ENCODE peak calls at places on chromosomes 2 and 18, in six cellular contexts. L, C, B, H, W and T are unnamed samples.

GRCh38 chr18:48623468-48624220 is 84.8 kb downstream of the CTIF start:
- DNase-seq in B (peak; percentile 96), L (peak; percentile 88), H (peak; percentile 70), W (no peak), C (no peak), T (no peak)

GRCh38 chr18:64073956-64074355 is 74.9 kb downstream of the LINC00305 start:
- DNase-seq in C (no peak), H (no peak), B (no peak), L (no peak), W (no peak), T (no peak)

GRCh38 chr2:166180951-166181812 is 53.4 kb upstream of the SCN1A start:
- DNase-seq in W (no peak), C (peak; percentile 72), B (peak; percentile 79), L (peak; percentile 56), H (peak; percentile 43), T (peak; percentile 51)

GRCh38 chr18:30486856-30487255 is 555.7 kb downstream of the DSC3 start:
- DNase-seq in W (no peak), C (no peak), H (no peak), B (no peak), L (no peak), T (no peak)

GRCh38 chr18:62069556-62069955 is 117.3 kb downstream of the PIGN start:
- DNase-seq in C (no peak), L (peak; percentile 35), W (no peak), H (peak; percentile 32), B (no peak), T (no peak)

GRCh38 chr2:100046961-100047950 is 95.1 kb downstream of the AFF3 start:
- DNase-seq in C (no peak), L (peak; percentile 32), H (peak; percentile 79), W (no peak), B (no peak), T (no peak)

GRCh38 chr18:74139888-74140287 is 7.7 kb downstream of the FBXO15 start:
- DNase-seq in H (peak; percentile 74), C (no peak), L (peak; percentile 87), W (no peak), B (no peak), T (no peak)

GRCh38 chr18:70243545-70243944 is 38.1 kb upstream of the RTTN start:
- DNase-seq in W (no peak), H (no peak), L (no peak), B (no peak), C (no peak), T (no peak)

GRCh38 chr2:595831-596592 is 81.2 kb downstream of the TMEM18 start:
- DNase-seq in L (no peak), H (no peak), B (no peak), C (no peak), W (no peak), T (no peak)

GRCh38 chr2:27977623-27978312 is 87.2 kb downstream of the BABAM2 start:
- DNase-seq in B (peak; percentile 77), W (no peak), L (peak; percentile 96), H (peak; percentile 81), C (no peak), T (no peak)

GRCh38 chr2:56230171-56230570 is 46.4 kb downstream of the CCDC85A start:
- DNase-seq in L (peak; percentile 0), B (no peak), C (no peak), H (peak; percentile 49), W (no peak), T (no peak)

GRCh38 chr2:65026640-65027464 is 29.4 kb upstream of the CEP68 start:
- DNase-seq in C (no peak), W (no peak), H (no peak), B (no peak), L (no peak), T (no peak)

GRCh38 chr2:217559084-217559483 is 443.7 kb downstream of the TNS1 start:
- DNase-seq in C (no peak), W (no peak), L (no peak), H (no peak), B (no peak), T (no peak)

GRCh38 chr18:52343731-52344340 is 3.8 kb downstream of the DCC start:
- DNase-seq in C (no peak), H (no peak), W (no peak), L (no peak), B (no peak), T (no peak)

GRCh38 chr2:136015688-136016087 is 30.3 kb upstream of the DARS1 start:
- DNase-seq in W (no peak), C (no peak), B (no peak), L (no peak), H (no peak), T (no peak)

GRCh38 chr2:163897799-163898198 is 162.0 kb upstream of the FIGN start:
- DNase-seq in C (no peak), B (no peak), L (no peak), H (no peak), W (no peak), T (no peak)

GRCh38 chr2:201158111-201158929 is 24.6 kb upstream of the CASP10 start:
- DNase-seq in H (peak; percentile 90), B (peak; percentile 81), C (peak; percentile 72), L (peak; percentile 83), W (no peak), T (peak; percentile 55)

GRCh38 chr2:49146412-49146811 is 7.9 kb downstream of the FSHR start:
- DNase-seq in L (no peak), H (no peak), W (no peak), B (no peak), C (no peak), T (no peak)

GRCh38 chr18:79470547-79470946 is 74.8 kb downstream of the NFATC1 start:
- DNase-seq in C (no peak), H (no peak), B (no peak), L (no peak), W (no peak), T (no peak)

GRCh38 chr2:218029366-218030360 is 26.9 kb upstream of the TNS1 start:
- DNase-seq in B (no peak), C (peak; percentile 19), L (peak; percentile 26), H (peak; percentile 28), W (no peak), T (no peak)

GRCh38 chr2:224997802-224998201 is 44.5 kb downstream of the DOCK10 start:
- DNase-seq in L (peak; percentile 80), H (peak; percentile 56), W (no peak), C (no peak), B (no peak), T (no peak)

GRCh38 chr2:190763901-190764514 is 115.1 kb downstream of the NAB1 start:
- DNase-seq in H (peak; percentile 40), B (no peak), W (no peak), C (no peak), L (peak; percentile 57), T (no peak)

GRCh38 chr18:77607087-77607486 is 357.4 kb downstream of the GALR1 start:
- DNase-seq in C (no peak), L (no peak), B (no peak), H (no peak), W (no peak), T (no peak)

GRCh38 chr2:205689837-205690236 is 7.5 kb downstream of the NRP2 start:
- DNase-seq in C (no peak), H (no peak), W (no peak), L (no peak), B (no peak), T (no peak)

GRCh38 chr2:236749346-236749745 is 179.7 kb downstream of the ACKR3 start:
- DNase-seq in L (peak; percentile 46), W (no peak), B (no peak), C (no peak), H (no peak), T (no peak)

DNA sequence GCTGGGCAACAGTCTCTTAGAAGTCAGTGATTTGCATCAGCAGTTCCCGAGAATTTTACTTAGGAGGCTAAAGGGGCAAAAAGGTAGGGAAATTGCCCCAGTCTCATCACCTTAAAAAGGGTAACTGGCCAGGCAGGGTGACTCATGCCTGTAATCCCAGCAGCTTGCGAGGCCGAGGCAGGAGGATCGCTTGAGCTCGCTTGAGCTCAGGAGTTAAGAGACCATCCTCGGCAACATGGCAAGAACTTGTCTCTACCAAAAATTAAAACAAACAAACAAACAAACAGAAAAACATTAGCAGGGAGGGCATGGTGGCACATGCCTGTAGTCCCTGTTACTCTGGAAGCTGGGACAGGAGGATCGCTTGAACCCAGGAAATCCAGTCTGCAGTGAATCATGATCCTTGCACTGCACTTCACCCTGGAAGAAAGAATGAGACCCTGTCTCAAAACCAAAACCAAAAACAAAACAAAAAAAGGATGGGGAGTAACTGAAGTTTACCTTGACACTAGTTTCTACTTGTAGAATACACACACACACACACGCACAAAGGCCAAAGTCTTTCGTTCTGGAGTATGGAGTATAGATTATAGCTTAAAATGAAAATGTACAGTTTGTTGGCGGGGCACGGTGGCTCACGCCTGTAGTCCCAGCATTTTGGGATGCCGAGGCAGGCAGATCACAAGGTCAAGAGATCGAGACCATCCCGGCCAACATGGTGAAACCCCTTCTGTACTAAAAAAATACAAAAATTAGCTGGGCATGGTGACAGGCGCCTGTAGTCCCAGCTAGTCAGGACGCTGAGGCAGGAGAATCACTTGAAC is 2.7 kb upstream of the GEMIN6 start:
- DNase-seq in H (no peak), W (no peak), L (no peak), B (peak; percentile 70), C (no peak), T (no peak)
- H2AFZ ChIP-seq in H (no peak overlapping the region), W (no peak overlapping the region), L (no peak overlapping the region), B (no peak overlapping the region), C (no peak overlapping the region), T (no peak overlapping the region)

DNA sequence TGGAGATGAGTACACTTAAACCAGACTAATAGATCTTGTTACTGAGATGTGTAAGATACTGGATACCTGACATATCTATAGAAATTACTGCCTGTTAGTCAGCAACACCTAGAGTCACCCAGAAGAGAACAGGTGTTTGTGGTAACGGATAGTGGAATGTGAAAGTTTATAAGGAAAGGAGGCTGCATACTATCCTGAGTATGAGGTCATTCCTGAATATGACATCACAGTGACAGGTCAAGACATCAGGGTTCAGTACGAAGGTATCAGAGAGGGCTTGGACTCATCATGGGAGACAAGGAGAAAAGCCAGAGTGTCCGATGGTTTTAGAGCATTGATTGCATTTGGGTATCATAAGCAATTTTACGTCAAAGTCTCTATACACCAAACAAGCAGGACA is 55.3 kb downstream of the ABCA12 start:
- DNase-seq in B (peak; percentile 52), C (no peak), L (no peak), W (no peak), H (no peak), T (no peak)
- H4K8ac ChIP-seq in B (no peak overlapping the region), C (no peak overlapping the region), L (no peak overlapping the region), W (no peak overlapping the region), H (no peak overlapping the region), T (no peak overlapping the region)

GRCh38 chr2:113276906-113277425 is 1.8 kb downstream of the PAX8 start:
- DNase-seq in B (no peak), L (no peak), W (no peak), H (no peak), C (peak; percentile 51), T (peak; percentile 48)
- H2AFZ ChIP-seq in B (no peak overlapping the region), L (peak overlapping the region; percentile 64), W (no peak overlapping the region), H (no peak overlapping the region), C (no peak overlapping the region), T (no peak overlapping the region)

GRCh38 chr2:177212895-177213856 is 582 bp downstream of the HNRNPA3 start:
- DNase-seq in B (peak; percentile 98), W (no peak), C (peak; percentile 88), L (peak; percentile 87), H (peak; percentile 94), T (peak; percentile 87)

GRCh38 chr2:177211148-177211547 is 1.4 kb upstream of the HNRNPA3 start:
- DNase-seq in L (no peak), W (no peak), B (peak; percentile 12), C (no peak), H (no peak), T (no peak)

GRCh38 chr2:177212106-177212894 is at the start of gene HNRNPA3:
- DNase-seq in W (peak; percentile 98), B (peak; percentile 100), H (peak; percentile 99), C (peak; percentile 99), L (peak; percentile 99), T (peak; percentile 99)

GRCh38 chr2:177207101-177207500 is 5.5 kb upstream of the HNRNPA3 start:
- DNase-seq in H (no peak), B (no peak), W (no peak), C (no peak), L (no peak), T (no peak)

GRCh38 chr2:177211602-177212105 is 940 bp upstream of the HNRNPA3 start:
- DNase-seq in C (no peak), W (no peak), B (no peak), H (no peak), L (no peak), T (no peak)
- H4K8ac ChIP-seq in C (no peak overlapping the region), W (peak overlapping the region; percentile 98), B (peak overlapping the region; percentile 58), H (peak overlapping the region; percentile 79), L (peak overlapping the region; percentile 96), T (peak overlapping the region; percentile 89)